ENCODE peak calls at places on chromosomes 1 and 21, in nine cellular contexts. Y is H1, V is GM23338, E is epithelial cell of esophagus, Z is transverse colon, R is astrocyte, A is HL-60, B is Peyer's patch, C is heart left ventricle. T is an unnamed sample.

GRCh38 chr1:67691712-67692111 is 6.7 kb downstream of the GADD45A start:
- DNase-seq in Y (no peak), V (no peak), E (peak), Z (no peak), R (no peak), A (no peak), B (no peak), C (no peak), T (no peak)

GRCh38 chr21:43262427-43262826 is 93.6 kb downstream of the CRYAA start:
- DNase-seq in Y (no peak), V (no peak), E (peak), Z (no peak), R (no peak), A (no peak), B (no peak), C (peak), T (no peak)

GRCh38 chr1:85135456-85135798 is 65.4 kb downstream of the SYDE2 start:
- DNase-seq in Y (no peak), V (no peak), E (peak), Z (no peak), R (no peak), A (no peak), B (no peak), C (no peak), T (no peak)

GRCh38 chr1:45009956-45010854 is 919 bp downstream of the HECTD3 start:
- DNase-seq in Y (no peak), V (peak), E (peak), Z (peak), R (no peak), A (no peak), B (no peak), C (no peak), T (no peak)

GRCh38 chr1:231950732-231951131 is 324.1 kb downstream of the DISC1 start:
- DNase-seq in Y (no peak), V (no peak), E (no peak), Z (no peak), R (no peak), A (no peak), B (no peak), C (no peak), T (no peak)

GRCh38 chr1:40663324-40664166 is 1.9 kb downstream of the RIMS3 start:
- DNase-seq in Y (no peak), V (no peak), E (no peak), Z (no peak), R (no peak), A (no peak), B (no peak), C (no peak), T (no peak)

GRCh38 chr1:150021191-150021688 is 10.7 kb upstream of the OTUD7B start:
- DNase-seq in Y (no peak), V (no peak), E (peak), Z (peak), R (no peak), A (no peak), B (no peak), C (no peak), T (no peak)

GRCh38 chr1:203274603-203275381 is 30.5 kb upstream of the BTG2 start:
- DNase-seq in Y (no peak), V (no peak), E (peak), Z (no peak), R (peak), A (no peak), B (peak), C (no peak), T (no peak)

GRCh38 chr1:167748901-167749300 is 27.1 kb downstream of the MPZL1 start:
- DNase-seq in Y (no peak), V (no peak), E (no peak), Z (no peak), R (peak), A (no peak), B (no peak), C (no peak), T (no peak)

GRCh38 chr1:99176753-99177152 is 87.5 kb upstream of the PLPPR4 start:
- DNase-seq in Y (no peak), V (no peak), E (no peak), Z (no peak), R (peak), A (no peak), B (no peak), C (no peak), T (peak)

GRCh38 chr1:25727819-25728286 is 72.1 kb upstream of the SELENON start:
- DNase-seq in Y (no peak), V (peak), E (no peak), Z (peak), R (peak), A (no peak), B (peak), C (peak), T (peak)

GRCh38 chr1:75097686-75098085 is 36.5 kb upstream of the LHX8 start:
- DNase-seq in Y (no peak), V (no peak), E (peak), Z (no peak), R (no peak), A (no peak), B (no peak), C (no peak), T (no peak)

GRCh38 chr1:25611843-25612242 is 4.7 kb upstream of the MAN1C1 start:
- DNase-seq in Y (no peak), V (no peak), E (no peak), Z (no peak), R (no peak), A (no peak), B (no peak), C (no peak), T (no peak)

GRCh38 chr1:110455151-110455550 is 4.2 kb downstream of the PROK1 start:
- DNase-seq in Y (no peak), V (peak), E (no peak), Z (no peak), R (no peak), A (no peak), B (no peak), C (no peak), T (no peak)

GRCh38 chr1:177517556-177517955 is 346.8 kb downstream of the BRINP2 start:
- DNase-seq in Y (no peak), V (no peak), E (peak), Z (no peak), R (peak), A (no peak), B (no peak), C (no peak), T (peak)

GRCh38 chr1:156592158-156592909 is 758 bp downstream of the NAXE start:
- DNase-seq in Y (no peak), V (peak), E (no peak), Z (no peak), R (no peak), A (no peak), B (no peak), C (no peak), T (no peak)

GRCh38 chr1:168623838-168624237 is 47.4 kb downstream of the XCL1 start:
- DNase-seq in Y (no peak), V (no peak), E (no peak), Z (no peak), R (no peak), A (no peak), B (no peak), C (no peak), T (no peak)

GRCh38 chr1:151728151-151728711 is 6.9 kb downstream of the RIIAD1 start:
- DNase-seq in Y (no peak), V (peak), E (peak), Z (no peak), R (peak), A (no peak), B (no peak), C (no peak), T (peak)

GRCh38 chr21:14846619-14847018 is 218.2 kb downstream of the NRIP1 start:
- DNase-seq in Y (no peak), V (no peak), E (no peak), Z (no peak), R (no peak), A (no peak), B (no peak), C (no peak), T (no peak)

GRCh38 chr1:58576727-58577675 is at the start of gene TACSTD2:
- DNase-seq in Y (peak), V (peak), E (peak), Z (peak), R (no peak), A (no peak), B (no peak), C (peak), T (no peak)

GRCh38 chr1:67960766-67961165 is 89.7 kb downstream of the DIRAS3 start:
- DNase-seq in Y (no peak), V (no peak), E (no peak), Z (no peak), R (no peak), A (no peak), B (no peak), C (no peak), T (no peak)

GRCh38 chr1:53585116-53585515 is 125.9 kb downstream of the DMRTB1 start:
- DNase-seq in Y (no peak), V (no peak), E (no peak), Z (peak), R (peak), A (no peak), B (peak), C (peak), T (peak)

GRCh38 chr1:31666290-31666963 is 21.8 kb upstream of the PEF1 start:
- DNase-seq in Y (no peak), V (no peak), E (peak), Z (peak), R (peak), A (no peak), B (no peak), C (no peak), T (peak)

GRCh38 chr1:47409311-47410085 is 6.6 kb upstream of the FOXE3 start:
- DNase-seq in Y (no peak), V (no peak), E (peak), Z (no peak), R (peak), A (no peak), B (no peak), C (no peak), T (peak)

GRCh38 chr1:33735624-33736023 is 128.3 kb upstream of the HMGB4 start:
- DNase-seq in Y (no peak), V (peak), E (no peak), Z (no peak), R (peak), A (no peak), B (no peak), C (no peak), T (peak)

GRCh38 chr1:84253891-84254290 is 47.6 kb upstream of the SAMD13 start:
- DNase-seq in Y (no peak), V (no peak), E (peak), Z (peak), R (peak), A (no peak), B (no peak), C (no peak), T (peak)

GRCh38 chr1:205933672-205934618 is 9.3 kb downstream of the SLC26A9 start:
- DNase-seq in Y (no peak), V (no peak), E (peak), Z (no peak), R (peak), A (peak), B (no peak), C (no peak), T (peak)

GRCh38 chr21:38766987-38767722 is 38.6 kb upstream of the ETS2 start:
- DNase-seq in Y (no peak), V (no peak), E (peak), Z (peak), R (no peak), A (no peak), B (peak), C (no peak), T (no peak)

DNA sequence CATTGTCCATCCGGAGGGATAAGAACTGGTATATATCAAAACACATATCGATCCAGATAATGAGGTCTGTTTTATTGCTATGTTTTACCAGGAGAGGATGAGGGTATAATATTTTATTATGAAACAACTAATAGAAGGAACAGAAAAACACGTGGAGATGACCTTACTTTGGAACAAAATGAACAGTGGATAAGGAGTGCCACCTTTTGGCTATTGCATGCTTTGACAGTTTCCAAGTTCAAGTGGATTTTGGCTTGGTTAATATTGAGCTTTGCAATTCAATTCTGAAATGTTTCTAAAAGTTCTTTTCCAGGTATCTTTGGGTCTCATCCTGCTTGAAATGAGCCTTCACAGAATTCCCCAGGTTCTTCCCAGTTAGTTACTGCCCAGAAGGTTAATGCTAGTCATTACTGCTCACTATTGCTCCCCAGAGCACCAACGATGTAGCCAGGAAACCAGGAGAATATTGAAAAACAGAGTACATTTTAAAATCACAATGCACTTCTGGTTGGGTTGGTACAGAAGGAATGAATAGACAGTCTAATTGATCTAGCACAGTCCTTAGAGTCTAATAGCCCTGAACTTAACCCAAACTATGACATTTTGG is 45.5 kb downstream of the ZC3H11B start:
- DNase-seq in Y (no peak), V (peak), E (peak), Z (no peak), R (peak), A (no peak), B (no peak), C (no peak), T (peak)
- TF ChIP-seq CTCF in Y (peak), V (peak), E (peak), Z (no peak), R (peak), A (peak), B (peak), C (peak), T (peak)

GRCh38 chr1:243421784-243422183 is 165.9 kb downstream of the SDCCAG8 start:
- DNase-seq in Y (no peak), V (peak), E (peak), Z (peak), R (peak), A (peak), B (no peak), C (no peak), T (peak)
- H3K4me3 ChIP-seq in Y (no peak), V (no peak), E (no peak), Z (no peak), R (peak), A (no peak), B (no peak), C (no peak), T (peak)

GRCh38 chr1:199918196-199918789 is 109.2 kb upstream of the NR5A2 start:
- DNase-seq in Y (no peak), V (no peak), E (no peak), Z (no peak), R (no peak), A (no peak), B (no peak), C (no peak), T (no peak)

GRCh38 chr1:199914546-199914945 is 113.0 kb upstream of the NR5A2 start:
- DNase-seq in Y (no peak), V (no peak), E (peak), Z (no peak), R (no peak), A (no peak), B (no peak), C (no peak), T (no peak)

GRCh38 chr1:199907361-199907760 is 120.1 kb upstream of the NR5A2 start:
- DNase-seq in Y (no peak), V (no peak), E (no peak), Z (no peak), R (no peak), A (no peak), B (no peak), C (no peak), T (no peak)

GRCh38 chr1:199909137-199909536 is 118.4 kb upstream of the NR5A2 start:
- DNase-seq in Y (no peak), V (no peak), E (peak), Z (no peak), R (no peak), A (no peak), B (no peak), C (no peak), T (no peak)

GRCh38 chr1:199913313-199913712 is 114.2 kb upstream of the NR5A2 start:
- DNase-seq in Y (no peak), V (no peak), E (no peak), Z (no peak), R (no peak), A (no peak), B (no peak), C (no peak), T (no peak)
- TF ChIP-seq CTCF in Y (no peak), V (no peak), E (no peak), Z (no peak), R (no peak), A (no peak), B (no peak), C (no peak), T (no peak)

GRCh38 chr1:905071-905749 is 18.5 kb upstream of the SAMD11 start:
- DNase-seq in Y (no peak), V (peak), E (no peak), Z (peak), R (peak), A (no peak), B (peak), C (peak), T (peak)
- H3K4me3 ChIP-seq in Y (peak), V (peak), E (peak), Z (peak), R (peak), A (peak), B (peak), C (no peak), T (peak)